ENCODE peak calls at places on chromosomes 16 and 17, in ten cellular contexts. G, O, K, N, S, Z, H, U, Q and M are unnamed samples.

GRCh38 chr16:78768723-78769122 is 669.3 kb downstream of the WWOX start:
- DNase-seq in G (no peak), O (no peak), K (no peak), N (no peak), S (peak), Z (no peak), H (no peak), U (no peak), Q (no peak), M (no peak)

GRCh38 chr16:57045694-57046381 is 46.5 kb upstream of the CPNE2 start:
- DNase-seq in G (peak), O (peak), K (no peak), N (peak), S (no peak), Z (peak), H (no peak), U (no peak), Q (peak), M (peak)

GRCh38 chr17:29143894-29144293 is 36.3 kb downstream of the MYO18A start:
- DNase-seq in G (no peak), O (peak), K (peak), N (no peak), S (no peak), Z (peak), H (no peak), U (no peak), Q (no peak), M (peak)

GRCh38 chr16:79519448-79519847 is 81.1 kb downstream of the MAF start:
- DNase-seq in G (peak), O (no peak), K (no peak), N (peak), S (no peak), Z (no peak), H (no peak), U (no peak), Q (no peak), M (no peak)

GRCh38 chr16:14309906-14310305 is 238.8 kb downstream of the MRTFB start:
- DNase-seq in G (no peak), O (peak), K (no peak), N (no peak), S (no peak), Z (peak), H (no peak), U (no peak), Q (no peak), M (peak)

GRCh38 chr16:15757630-15758251 is 99.1 kb downstream of the MYH11 start:
- DNase-seq in G (no peak), O (no peak), K (no peak), N (no peak), S (no peak), Z (no peak), H (no peak), U (peak), Q (no peak), M (no peak)

GRCh38 chr16:68365167-68365817 is 54.5 kb downstream of the PRMT7 start:
- DNase-seq in G (no peak), O (no peak), K (no peak), N (no peak), S (no peak), Z (peak), H (no peak), U (no peak), Q (no peak), M (peak)

GRCh38 chr17:6610011-6610410 is 30.5 kb downstream of the KIAA0753 start:
- DNase-seq in G (no peak), O (no peak), K (no peak), N (no peak), S (no peak), Z (peak), H (no peak), U (no peak), Q (no peak), M (no peak)

GRCh38 chr16:50152386-50152806 is 710 bp upstream of the TENT4B start:
- DNase-seq in G (peak), O (no peak), K (peak), N (no peak), S (peak), Z (peak), H (peak), U (peak), Q (peak), M (no peak)

GRCh38 chr17:58184308-58184985 is 8.1 kb upstream of the EPX start:
- DNase-seq in G (no peak), O (peak), K (no peak), N (no peak), S (no peak), Z (peak), H (no peak), U (no peak), Q (no peak), M (no peak)

GRCh38 chr17:75367312-75367711 is 38.2 kb downstream of the GRB2 start:
- DNase-seq in G (no peak), O (no peak), K (no peak), N (no peak), S (no peak), Z (peak), H (no peak), U (no peak), Q (no peak), M (no peak)

GRCh38 chr17:49597438-49597837 is 21.8 kb downstream of the NXPH3 start:
- DNase-seq in G (no peak), O (no peak), K (no peak), N (no peak), S (no peak), Z (no peak), H (no peak), U (no peak), Q (no peak), M (no peak)

GRCh38 chr16:81831722-81832126 is 52.6 kb downstream of the PLCG2 start:
- DNase-seq in G (no peak), O (no peak), K (no peak), N (peak), S (no peak), Z (peak), H (peak), U (peak), Q (peak), M (peak)

GRCh38 chr17:59167571-59168001 is 12.0 kb downstream of the PRR11 start:
- DNase-seq in G (no peak), O (no peak), K (no peak), N (no peak), S (no peak), Z (peak), H (no peak), U (no peak), Q (no peak), M (no peak)

GRCh38 chr16:60367739-60368138 is 1633.6 kb upstream of the GOT2 start:
- DNase-seq in G (no peak), O (no peak), K (no peak), N (no peak), S (no peak), Z (no peak), H (no peak), U (no peak), Q (no peak), M (no peak)

GRCh38 chr17:80071116-80071980 is 30.0 kb upstream of the GAA start:
- DNase-seq in G (no peak), O (no peak), K (no peak), N (peak), S (no peak), Z (peak), H (no peak), U (no peak), Q (no peak), M (peak)

GRCh38 chr16:24493859-24494258 is 45.5 kb upstream of the RBBP6 start:
- DNase-seq in G (no peak), O (peak), K (no peak), N (no peak), S (no peak), Z (peak), H (no peak), U (no peak), Q (no peak), M (no peak)

GRCh38 chr17:62987136-62987535 is 21.1 kb downstream of the TANC2 start:
- DNase-seq in G (no peak), O (peak), K (no peak), N (no peak), S (no peak), Z (no peak), H (no peak), U (no peak), Q (no peak), M (no peak)

GRCh38 chr17:44069974-44070454 is 521 bp upstream of the G6PC3 start:
- DNase-seq in G (no peak), O (peak), K (peak), N (no peak), S (no peak), Z (peak), H (no peak), U (no peak), Q (no peak), M (peak)

GRCh38 chr16:10308305-10309193 is 77.3 kb upstream of the ATF7IP2 start:
- DNase-seq in G (peak), O (no peak), K (no peak), N (no peak), S (no peak), Z (no peak), H (no peak), U (no peak), Q (no peak), M (no peak)

GRCh38 chr16:27764869-27765675 is 215.1 kb downstream of the KATNIP start:
- DNase-seq in G (no peak), O (no peak), K (no peak), N (no peak), S (no peak), Z (no peak), H (no peak), U (no peak), Q (no peak), M (peak)

GRCh38 chr17:41048441-41048840 is 1.3 kb upstream of the KRTAP2-1 start:
- DNase-seq in G (no peak), O (peak), K (no peak), N (no peak), S (no peak), Z (peak), H (no peak), U (no peak), Q (no peak), M (peak)

GRCh38 chr16:1723450-1724147 is 17.6 kb downstream of the MAPK8IP3 start:
- DNase-seq in G (no peak), O (peak), K (peak), N (no peak), S (peak), Z (peak), H (no peak), U (no peak), Q (peak), M (peak)

GRCh38 chr17:4477286-4477791 is 21.3 kb upstream of the SPNS2 start:
- DNase-seq in G (no peak), O (no peak), K (peak), N (no peak), S (no peak), Z (peak), H (no peak), U (no peak), Q (no peak), M (peak)

GRCh38 chr16:55035037-55035436 is 104.4 kb downstream of the IRX5 start:
- DNase-seq in G (no peak), O (peak), K (peak), N (peak), S (no peak), Z (peak), H (no peak), U (no peak), Q (no peak), M (no peak)

GRCh38 chr16:1002399-1003161 is 21.0 kb downstream of the SOX8 start:
- DNase-seq in G (no peak), O (peak), K (peak), N (no peak), S (peak), Z (peak), H (peak), U (no peak), Q (peak), M (peak)

GRCh38 chr16:11783319-11784047 is 13.6 kb downstream of the ZC3H7A start:
- DNase-seq in G (no peak), O (no peak), K (peak), N (no peak), S (peak), Z (peak), H (peak), U (peak), Q (peak), M (no peak)

GRCh38 chr17:10151667-10152496 is 46.5 kb downstream of the GAS7 start:
- DNase-seq in G (no peak), O (no peak), K (no peak), N (peak), S (no peak), Z (no peak), H (no peak), U (no peak), Q (no peak), M (no peak)

GRCh38 chr16:15949210-15950166 is at the start of gene ABCC1:
- DNase-seq in G (peak), O (no peak), K (peak), N (no peak), S (peak), Z (peak), H (peak), U (peak), Q (peak), M (peak)

GRCh38 chr17:61383689-61384201 is 15.9 kb upstream of the TBX2 start:
- DNase-seq in G (no peak), O (no peak), K (no peak), N (no peak), S (no peak), Z (no peak), H (no peak), U (no peak), Q (no peak), M (peak)

GRCh38 chr16:65895486-65895885 is 471.0 kb upstream of the CDH5 start:
- DNase-seq in G (no peak), O (no peak), K (no peak), N (no peak), S (no peak), Z (no peak), H (no peak), U (no peak), Q (no peak), M (no peak)

GRCh38 chr17:43578699-43579569 is 32.8 kb upstream of the ETV4 start:
- DNase-seq in G (no peak), O (peak), K (peak), N (no peak), S (peak), Z (peak), H (no peak), U (peak), Q (no peak), M (no peak)

GRCh38 chr16:80006175-80006895 is 405.8 kb upstream of the MAF start:
- DNase-seq in G (no peak), O (no peak), K (no peak), N (no peak), S (no peak), Z (peak), H (no peak), U (no peak), Q (no peak), M (no peak)